ENCODE peak calls at places on chromosomes 3 and 15, in six cellular contexts. One of them, this sample, is unnamed.

GRCh38 chr3:173440431-173440990 is 43.0 kb downstream of the NLGN1 start:
- DNase-seq in H9: no peak
- DNase-seq in neuronal stem cell: no peak
- DNase-seq in IMR-90: no peak
- DNase-seq in H1: no peak
- DNase-seq in mesenchymal stem cell: no peak
- DNase-seq in this sample: no peak

GRCh38 chr3:109572298-109572697 is 235.0 kb upstream of the DPPA4 start:
- DNase-seq in mesenchymal stem cell: no peak
- DNase-seq in IMR-90: no peak
- DNase-seq in neuronal stem cell: no peak
- DNase-seq in H9: no peak
- DNase-seq in H1: no peak
- DNase-seq in this sample: no peak

GRCh38 chr15:89101302-89102191 is 13.3 kb downstream of the ABHD2 start:
- DNase-seq in neuronal stem cell: no peak
- DNase-seq in mesenchymal stem cell: peak; percentile 97
- DNase-seq in H1: no peak
- DNase-seq in IMR-90: peak; percentile 100
- DNase-seq in H9: no peak
- DNase-seq in this sample: peak; percentile 87

GRCh38 chr3:108505811-108506210 is 4.6 kb downstream of the MYH15 start:
- DNase-seq in mesenchymal stem cell: no peak
- DNase-seq in neuronal stem cell: no peak
- DNase-seq in H1: no peak
- DNase-seq in H9: no peak
- DNase-seq in IMR-90: no peak
- DNase-seq in this sample: no peak

GRCh38 chr3:185959609-185960517 is 22.0 kb upstream of the TRA2B start:
- DNase-seq in H9: no peak
- DNase-seq in mesenchymal stem cell: peak; percentile 80
- DNase-seq in H1: no peak
- DNase-seq in IMR-90: peak; percentile 89
- DNase-seq in neuronal stem cell: no peak
- DNase-seq in this sample: no peak

GRCh38 chr3:70999730-71000129 is 583.8 kb downstream of the FOXP1 start:
- DNase-seq in H1: no peak
- DNase-seq in mesenchymal stem cell: peak; percentile 71
- DNase-seq in neuronal stem cell: no peak
- DNase-seq in IMR-90: peak; percentile 82
- DNase-seq in H9: no peak
- DNase-seq in this sample: peak; percentile 25

GRCh38 chr3:131973731-131974130 is 61.1 kb downstream of the CPNE4 start:
- DNase-seq in H9: no peak
- DNase-seq in H1: no peak
- DNase-seq in IMR-90: no peak
- DNase-seq in neuronal stem cell: peak; percentile 54
- DNase-seq in mesenchymal stem cell: no peak
- DNase-seq in this sample: no peak

GRCh38 chr3:169122407-169122806 is 541.1 kb downstream of the MECOM start:
- DNase-seq in IMR-90: no peak
- DNase-seq in mesenchymal stem cell: no peak
- DNase-seq in neuronal stem cell: no peak
- DNase-seq in H1: no peak
- DNase-seq in H9: no peak
- DNase-seq in this sample: no peak

GRCh38 chr3:56986347-56986746 is 74.1 kb upstream of the SPATA12 start:
- DNase-seq in mesenchymal stem cell: no peak
- DNase-seq in neuronal stem cell: no peak
- DNase-seq in IMR-90: no peak
- DNase-seq in H1: no peak
- DNase-seq in H9: no peak
- DNase-seq in this sample: no peak

GRCh38 chr3:72015463-72015862 is 230.5 kb upstream of the PROK2 start:
- DNase-seq in neuronal stem cell: no peak
- DNase-seq in H9: no peak
- DNase-seq in IMR-90: no peak
- DNase-seq in mesenchymal stem cell: no peak
- DNase-seq in H1: no peak
- DNase-seq in this sample: no peak

GRCh38 chr15:32909431-32909830 is 191.6 kb downstream of the GREM1 start:
- DNase-seq in IMR-90: peak; percentile 83
- DNase-seq in H9: no peak
- DNase-seq in H1: no peak
- DNase-seq in mesenchymal stem cell: peak; percentile 44
- DNase-seq in neuronal stem cell: no peak
- DNase-seq in this sample: no peak

GRCh38 chr3:170716172-170716800 is 130.4 kb upstream of the SLC7A14 start:
- DNase-seq in neuronal stem cell: no peak
- DNase-seq in mesenchymal stem cell: no peak
- DNase-seq in H1: no peak
- DNase-seq in H9: no peak
- DNase-seq in IMR-90: no peak
- DNase-seq in this sample: no peak

GRCh38 chr3:52061116-52061910 is 4.9 kb upstream of the DUSP7 start:
- DNase-seq in neuronal stem cell: no peak
- DNase-seq in H1: no peak
- DNase-seq in mesenchymal stem cell: no peak
- DNase-seq in H9: no peak
- DNase-seq in IMR-90: no peak
- DNase-seq in this sample: no peak

GRCh38 chr15:79257454-79257853 is 25.1 kb upstream of the ANKRD34C start:
- DNase-seq in neuronal stem cell: no peak
- DNase-seq in mesenchymal stem cell: no peak
- DNase-seq in H1: no peak
- DNase-seq in H9: no peak
- DNase-seq in IMR-90: no peak
- DNase-seq in this sample: no peak

GRCh38 chr15:65857718-65858402 is 11.4 kb upstream of the RAB11A start:
- DNase-seq in mesenchymal stem cell: no peak
- DNase-seq in H9: no peak
- DNase-seq in H1: no peak
- DNase-seq in neuronal stem cell: no peak
- DNase-seq in IMR-90: no peak
- DNase-seq in this sample: peak; percentile 14

GRCh38 chr15:23038741-23039150 is 623 bp downstream of the TUBGCP5 start:
- DNase-seq in mesenchymal stem cell: peak; percentile 75
- DNase-seq in H1: no peak
- DNase-seq in H9: no peak
- DNase-seq in neuronal stem cell: no peak
- DNase-seq in IMR-90: peak; percentile 53
- DNase-seq in this sample: no peak

GRCh38 chr15:92821491-92822116 is 78.5 kb upstream of the CHD2 start:
- DNase-seq in mesenchymal stem cell: no peak
- DNase-seq in H1: no peak
- DNase-seq in H9: no peak
- DNase-seq in neuronal stem cell: no peak
- DNase-seq in IMR-90: peak; percentile 49
- DNase-seq in this sample: no peak

GRCh38 chr15:45795487-45796069 is 160.7 kb downstream of the SQOR start:
- DNase-seq in mesenchymal stem cell: peak; percentile 23
- DNase-seq in neuronal stem cell: peak; percentile 70
- DNase-seq in IMR-90: peak; percentile 24
- DNase-seq in H1: no peak
- DNase-seq in H9: peak; percentile 63
- DNase-seq in this sample: no peak

GRCh38 chr3:49593046-49593445 is 38.8 kb downstream of the BSN start:
- DNase-seq in H1: no peak
- DNase-seq in IMR-90: peak; percentile 39
- DNase-seq in neuronal stem cell: no peak
- DNase-seq in H9: no peak
- DNase-seq in mesenchymal stem cell: no peak
- DNase-seq in this sample: no peak

GRCh38 chr3:174533286-174533685 is 325.8 kb upstream of the NAALADL2 start:
- DNase-seq in neuronal stem cell: no peak
- DNase-seq in H1: no peak
- DNase-seq in mesenchymal stem cell: no peak
- DNase-seq in IMR-90: peak; percentile 76
- DNase-seq in H9: no peak
- DNase-seq in this sample: no peak

GRCh38 chr3:123489400-123490004 is 40.6 kb upstream of the ADCY5 start:
- DNase-seq in mesenchymal stem cell: peak; percentile 62
- DNase-seq in H9: peak; percentile 77
- DNase-seq in IMR-90: peak; percentile 56
- DNase-seq in H1: peak; percentile 96
- DNase-seq in neuronal stem cell: peak; percentile 55
- DNase-seq in this sample: peak; percentile 57

GRCh38 chr15:29934251-29934650 is 112.0 kb upstream of the TJP1 start:
- DNase-seq in neuronal stem cell: no peak
- DNase-seq in mesenchymal stem cell: peak; percentile 41
- DNase-seq in H1: no peak
- DNase-seq in IMR-90: peak; percentile 87
- DNase-seq in H9: no peak
- DNase-seq in this sample: no peak

GRCh38 chr3:53890726-53891499 is 746 bp downstream of the SELENOK start:
- DNase-seq in H9: no peak
- DNase-seq in neuronal stem cell: no peak
- DNase-seq in H1: peak; percentile 47
- DNase-seq in mesenchymal stem cell: peak; percentile 65
- DNase-seq in IMR-90: peak; percentile 42
- DNase-seq in this sample: peak; percentile 66

GRCh38 chr3:37218206-37218605 is 43.8 kb upstream of the LRRFIP2 start:
- DNase-seq in H1: no peak
- DNase-seq in IMR-90: no peak
- DNase-seq in H9: no peak
- DNase-seq in neuronal stem cell: no peak
- DNase-seq in mesenchymal stem cell: no peak
- DNase-seq in this sample: no peak

GRCh38 chr3:193614430-193614829 is 21.4 kb downstream of the OPA1 start:
- DNase-seq in IMR-90: no peak
- DNase-seq in neuronal stem cell: no peak
- DNase-seq in H1: no peak
- DNase-seq in H9: no peak
- DNase-seq in mesenchymal stem cell: no peak
- DNase-seq in this sample: no peak

GRCh38 chr3:193621127-193621526 is 28.1 kb downstream of the OPA1 start:
- DNase-seq in H1: no peak
- DNase-seq in mesenchymal stem cell: no peak
- DNase-seq in neuronal stem cell: no peak
- DNase-seq in IMR-90: no peak
- DNase-seq in H9: no peak
- DNase-seq in this sample: no peak

GRCh38 chr3:193620055-193620454 is 27.0 kb downstream of the OPA1 start:
- DNase-seq in IMR-90: no peak
- DNase-seq in mesenchymal stem cell: no peak
- DNase-seq in neuronal stem cell: no peak
- DNase-seq in H1: no peak
- DNase-seq in H9: no peak
- DNase-seq in this sample: no peak

GRCh38 chr3:193620650-193621049 is 27.6 kb downstream of the OPA1 start:
- DNase-seq in H9: no peak
- DNase-seq in IMR-90: peak; percentile 66
- DNase-seq in H1: no peak
- DNase-seq in mesenchymal stem cell: peak; percentile 61
- DNase-seq in neuronal stem cell: no peak
- DNase-seq in this sample: no peak

GRCh38 chr3:193617628-193618027 is 24.6 kb downstream of the OPA1 start:
- DNase-seq in mesenchymal stem cell: no peak
- DNase-seq in H9: no peak
- DNase-seq in H1: no peak
- DNase-seq in IMR-90: no peak
- DNase-seq in neuronal stem cell: no peak
- DNase-seq in this sample: no peak
- H3K14ac ChIP-seq in mesenchymal stem cell: no peak overlapping the region
- H3K14ac ChIP-seq in H9: no peak overlapping the region
- H3K14ac ChIP-seq in H1: no peak overlapping the region
- H3K14ac ChIP-seq in IMR-90: no peak overlapping the region
- H3K14ac ChIP-seq in neuronal stem cell: no peak overlapping the region
- H3K14ac ChIP-seq in this sample: no peak overlapping the region

GRCh38 chr15:62565620-62566019 is 400.5 kb upstream of the C2CD4B start:
- DNase-seq in H9: no peak
- DNase-seq in mesenchymal stem cell: no peak
- DNase-seq in IMR-90: no peak
- DNase-seq in neuronal stem cell: no peak
- DNase-seq in H1: no peak
- DNase-seq in this sample: no peak
- H2BK5ac ChIP-seq in H9: no peak overlapping the region
- H2BK5ac ChIP-seq in mesenchymal stem cell: no peak overlapping the region
- H2BK5ac ChIP-seq in IMR-90: no peak overlapping the region
- H2BK5ac ChIP-seq in neuronal stem cell: no peak overlapping the region
- H2BK5ac ChIP-seq in H1: no peak overlapping the region
- H2BK5ac ChIP-seq in this sample: no peak overlapping the region

DNA sequence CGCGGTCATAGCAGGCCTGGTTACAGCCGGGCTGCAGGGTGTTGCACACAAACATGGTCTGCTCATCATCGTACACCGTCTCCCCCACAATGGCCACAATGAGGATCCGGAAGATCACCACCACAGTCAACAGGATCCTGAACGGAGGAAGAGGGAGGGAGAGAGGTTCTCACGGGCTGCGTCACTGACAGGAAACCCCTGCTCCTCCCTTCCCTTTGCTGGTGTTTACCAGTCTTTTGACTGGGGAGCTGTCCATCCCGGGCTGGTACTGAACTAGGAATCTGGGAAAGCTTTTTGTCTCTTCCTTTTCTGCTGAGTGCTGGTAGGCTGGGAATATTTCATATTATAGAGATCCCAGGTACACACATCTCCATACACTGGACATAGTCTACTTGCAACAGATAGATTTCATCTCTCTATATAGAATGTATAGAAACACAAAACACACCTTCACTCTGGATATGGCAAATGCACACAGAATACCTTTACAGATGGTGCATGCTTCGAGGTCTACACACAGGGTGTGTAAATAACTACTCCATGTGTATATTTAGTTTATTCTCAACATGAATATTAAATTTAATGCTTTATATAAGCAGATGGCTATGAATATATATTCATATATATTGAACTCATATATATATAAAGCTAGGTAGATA is 1.4 kb downstream of the GJD2 start:
- DNase-seq in mesenchymal stem cell: peak; percentile 64
- DNase-seq in neuronal stem cell: peak; percentile 77
- DNase-seq in H1: peak; percentile 87
- DNase-seq in IMR-90: peak; percentile 71
- DNase-seq in H9: peak; percentile 76
- DNase-seq in this sample: no peak
- H3K14ac ChIP-seq in mesenchymal stem cell: no peak overlapping the region
- H3K14ac ChIP-seq in neuronal stem cell: no peak overlapping the region
- H3K14ac ChIP-seq in H1: no peak overlapping the region
- H3K14ac ChIP-seq in IMR-90: no peak overlapping the region
- H3K14ac ChIP-seq in H9: no peak overlapping the region
- H3K14ac ChIP-seq in this sample: no peak overlapping the region

DNA sequence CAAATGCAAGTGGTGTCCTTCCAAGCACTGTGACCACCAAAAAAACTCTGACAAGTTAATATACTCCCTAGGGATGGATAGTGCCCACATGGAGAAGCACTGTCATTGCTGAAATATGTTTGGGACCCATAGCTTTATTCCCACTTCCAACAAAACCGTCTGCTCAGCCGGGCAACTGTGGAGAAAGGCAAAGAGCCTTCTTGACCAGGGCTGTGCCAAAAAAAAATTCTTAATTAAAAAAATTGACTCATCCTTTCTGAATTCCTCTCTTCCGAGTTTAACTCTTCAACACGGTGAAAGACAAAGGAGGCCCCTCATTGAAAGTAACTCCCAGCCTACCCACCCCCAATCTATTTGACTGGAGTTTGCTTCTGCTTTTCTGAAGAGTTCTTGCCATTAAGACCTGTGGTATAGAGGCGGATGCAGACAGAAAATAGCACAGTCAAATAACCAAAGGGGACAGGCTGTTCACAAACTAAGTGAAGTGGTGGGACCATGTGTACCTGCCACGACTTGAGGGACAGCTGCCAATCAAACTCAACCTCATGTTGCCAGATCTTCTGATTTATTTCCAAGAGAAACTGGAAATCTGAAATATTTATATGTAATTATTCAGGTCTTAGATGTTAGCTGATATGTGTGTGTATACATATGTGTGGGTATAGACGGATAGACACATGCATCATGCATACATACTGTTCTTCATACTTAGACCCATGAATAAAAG is 135.4 kb upstream of the PFN2 start:
- DNase-seq in H9: no peak
- DNase-seq in neuronal stem cell: no peak
- DNase-seq in H1: no peak
- DNase-seq in IMR-90: no peak
- DNase-seq in mesenchymal stem cell: no peak
- DNase-seq in this sample: no peak
- H2BK5ac ChIP-seq in H9: no peak overlapping the region
- H2BK5ac ChIP-seq in neuronal stem cell: no peak overlapping the region
- H2BK5ac ChIP-seq in H1: no peak overlapping the region
- H2BK5ac ChIP-seq in IMR-90: peak overlapping the region; percentile 75
- H2BK5ac ChIP-seq in mesenchymal stem cell: peak overlapping the region; percentile 35
- H2BK5ac ChIP-seq in this sample: peak overlapping the region; percentile 100

This sample was measured in trophoblast cell.